ENCODE peak calls at places on chromosomes 2 and 18, in nine cellular contexts. X is body of pancreas; L is lung; J is IMR-90; M is CD8-positive, alpha-beta memory T cell; W is lower lobe of right lung; A is adrenal gland; Y is aorta; R is naive thymus-derived CD4-positive, alpha-beta T cell. K is an unnamed sample. For H3K9me3, the result is how much of the 10 kb centered on the place peaks cover.

GRCh38 chr2:96734899-96735585 is 4.8 kb downstream of the LMAN2L start:
- DNase-seq in R (no peak), X (no peak), L (no peak), J (peak), M (no peak), Y (no peak), W (no peak), A (no peak), K (no peak)

GRCh38 chr2:96952976-96953610 is 33.3 kb downstream of the FAM178B start:
- DNase-seq in J (peak), Y (no peak), M (no peak), L (peak), X (no peak), R (no peak), W (no peak), A (no peak), K (no peak)

GRCh38 chr2:236257171-236257570 is 7.0 kb downstream of the ASB18 start:
- DNase-seq in X (no peak), L (no peak), A (no peak), W (no peak), M (no peak), J (no peak), Y (no peak), R (no peak), K (no peak)

GRCh38 chr2:241198381-241199282 is 10.2 kb downstream of the ANO7 start:
- DNase-seq in Y (peak), W (peak), J (no peak), A (no peak), L (no peak), R (no peak), M (no peak), X (no peak), K (no peak)

GRCh38 chr18:43158381-43158780 is 42.9 kb upstream of the RIT2 start:
- DNase-seq in A (no peak), J (no peak), W (no peak), X (no peak), R (no peak), M (no peak), Y (no peak), L (no peak), K (no peak)

GRCh38 chr2:37219046-37219445 is 12.3 kb downstream of the CEBPZ start:
- DNase-seq in R (no peak), J (no peak), W (no peak), A (no peak), M (no peak), L (no peak), X (no peak), Y (no peak), K (no peak)

GRCh38 chr18:9506046-9506792 is 30.9 kb downstream of the RALBP1 start:
- DNase-seq in R (no peak), M (no peak), W (no peak), A (no peak), Y (no peak), L (no peak), X (peak), J (peak), K (no peak)

GRCh38 chr2:109087055-109087663 is 41.8 kb upstream of the SH3RF3 start:
- DNase-seq in R (no peak), Y (no peak), W (no peak), A (no peak), L (no peak), J (no peak), M (no peak), X (no peak), K (no peak)

GRCh38 chr18:21134895-21135294 is 23.3 kb upstream of the ROCK1 start:
- DNase-seq in L (no peak), R (no peak), M (no peak), Y (no peak), W (no peak), A (peak), X (no peak), J (peak), K (no peak)

GRCh38 chr2:32632089-32632488 is 4.2 kb downstream of the TTC27 start:
- DNase-seq in J (peak), Y (no peak), A (no peak), M (no peak), R (no peak), X (no peak), L (no peak), W (no peak), K (no peak)

GRCh38 chr2:105593221-105593967 is 151.3 kb upstream of the NCK2 start:
- DNase-seq in R (no peak), J (peak), M (no peak), Y (no peak), W (no peak), A (no peak), L (no peak), X (no peak), K (no peak)

GRCh38 chr18:49241852-49242251 is 218.6 kb downstream of the DYM start:
- DNase-seq in W (no peak), L (no peak), J (peak), R (no peak), X (no peak), Y (no peak), A (no peak), M (no peak), K (no peak)

GRCh38 chr2:86107031-86107430 is 996 bp downstream of the PTCD3 start:
- DNase-seq in J (no peak), R (no peak), A (no peak), W (no peak), L (no peak), X (no peak), Y (no peak), M (no peak), K (no peak)

GRCh38 chr2:26352892-26353291 is 6.3 kb upstream of the ADGRF3 start:
- DNase-seq in M (no peak), A (no peak), R (peak), J (peak), W (no peak), L (no peak), Y (no peak), X (no peak), K (no peak)

GRCh38 chr2:106284255-106284654 is 90.2 kb upstream of the UXS1 start:
- DNase-seq in M (no peak), X (no peak), R (no peak), W (no peak), Y (no peak), A (no peak), L (no peak), J (no peak), K (no peak)

DNA sequence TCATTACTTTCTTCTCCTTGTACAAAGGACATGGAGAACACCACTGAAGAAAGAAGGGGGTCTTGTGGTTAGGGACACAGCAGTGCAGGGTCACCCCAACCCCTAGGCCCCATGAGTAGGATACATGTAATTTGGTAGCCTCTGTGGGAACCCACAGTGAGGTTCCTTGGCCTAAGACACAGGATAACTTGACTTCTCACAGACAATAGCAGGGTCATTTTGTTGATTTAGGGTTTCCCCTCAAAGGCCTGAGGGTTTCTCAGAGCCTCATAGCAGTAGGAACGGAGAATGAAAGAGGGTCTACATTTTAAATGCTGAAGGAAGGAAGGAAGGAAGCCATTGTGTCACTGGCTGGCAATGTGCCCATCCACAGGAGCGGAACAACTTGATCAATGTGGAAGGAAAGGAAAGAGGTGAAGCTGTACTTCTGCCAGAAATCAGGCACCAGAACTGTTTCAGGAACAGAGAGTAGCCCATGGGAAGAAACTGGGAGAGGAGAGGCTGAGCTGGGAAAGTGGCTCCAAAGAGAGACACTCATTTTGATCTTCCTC is 5.1 kb downstream of the IL1B start:
- DNase-seq in J (no peak), X (no peak), M (no peak), W (no peak), L (no peak), R (no peak), A (no peak), Y (no peak), K (no peak)
- H3K9me3 ChIP-seq in J (under half), X (under half), M (under half), W (under half), L (under half), R (under half), A (under half), Y (under half), K (under half)

GRCh38 chr2:184920451-184920965 is 322.2 kb downstream of the ZNF804A start:
- DNase-seq in M (no peak), J (peak), X (no peak), W (no peak), R (no peak), L (no peak), A (no peak), Y (no peak), K (no peak)
- H3K9me3 ChIP-seq in M (under half), J (under half), X (under half), W (under half), R (under half), L (under half), A (under half), Y (under half), K (under half)

DNA sequence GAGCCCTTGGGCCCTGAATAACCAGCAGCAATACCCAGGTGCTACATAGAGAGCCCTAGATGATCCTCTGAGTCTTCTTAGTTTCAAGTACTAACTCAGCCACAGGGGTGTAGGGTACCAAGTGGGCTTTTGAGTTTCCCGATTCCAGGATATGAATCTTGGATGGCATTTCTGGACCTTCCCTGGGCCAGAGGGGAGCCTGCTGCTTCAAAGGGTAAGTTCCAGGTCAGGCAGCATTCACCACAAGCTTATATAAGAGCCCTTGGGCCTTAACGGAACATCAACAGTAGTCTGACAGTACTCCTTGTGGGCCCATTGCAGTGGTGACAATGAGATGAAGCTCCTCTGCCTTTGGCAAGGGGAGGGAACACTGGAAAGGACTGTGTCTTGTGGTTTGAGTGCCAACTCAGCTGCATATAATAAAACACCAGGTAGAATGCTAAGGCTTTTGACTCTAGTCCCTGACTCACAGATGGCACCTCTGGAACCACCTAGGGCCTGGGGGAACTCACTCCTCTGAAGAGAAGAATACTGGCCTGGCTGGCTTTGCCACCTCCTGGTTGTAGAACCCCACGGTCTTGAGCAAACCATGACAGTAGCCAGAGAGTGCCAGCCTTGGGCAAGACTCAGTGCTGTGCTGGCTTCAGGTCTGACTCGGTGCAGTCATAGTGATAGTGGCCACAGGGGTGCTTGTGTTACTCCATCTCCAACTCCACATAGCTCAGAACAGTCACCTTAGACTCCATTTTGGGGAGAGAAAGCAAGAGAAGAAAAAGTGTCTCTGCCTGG is 235.7 kb downstream of the AKAIN1 start:
- DNase-seq in J (no peak), W (no peak), A (no peak), L (no peak), X (no peak), M (no peak), Y (no peak), R (no peak), K (no peak)
- H3K9me3 ChIP-seq in J (under half), W (under half), A (under half), L (under half), X (under half), M (under half), Y (under half), R (under half), K (under half)

DNA sequence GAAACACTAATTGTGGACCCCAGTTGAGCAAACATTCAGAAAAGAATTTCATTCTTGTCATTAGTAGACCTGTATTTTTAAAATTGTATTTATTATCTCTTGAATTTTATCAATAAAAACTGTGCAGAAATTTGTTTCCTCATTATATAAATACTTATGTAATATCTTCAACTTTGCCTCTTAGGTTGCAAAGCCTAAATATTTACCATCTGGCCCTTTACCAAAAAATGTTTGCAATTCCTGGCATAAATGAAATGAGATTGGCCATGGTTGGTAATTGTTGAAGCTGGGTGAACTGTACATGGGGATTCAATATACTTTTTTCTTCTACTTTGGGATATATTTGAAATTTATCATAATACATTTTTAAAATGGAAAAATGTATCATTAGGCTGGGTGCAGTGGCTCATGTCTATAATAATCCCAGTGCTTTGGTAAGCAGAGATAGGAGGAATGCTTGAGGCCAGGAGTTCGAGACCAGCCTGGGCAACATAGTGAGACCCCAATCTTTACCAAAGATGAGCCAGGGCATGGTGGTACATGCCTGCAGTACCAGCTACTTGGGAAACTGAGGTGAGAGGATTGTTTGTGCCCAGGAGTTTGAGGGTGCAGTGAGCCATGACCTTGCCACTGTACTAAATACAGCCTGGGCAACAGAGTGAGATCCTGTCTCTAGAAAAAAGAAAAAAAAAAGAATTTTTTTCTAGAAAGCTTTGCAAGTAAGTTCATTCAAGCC is 89.0 kb downstream of the SLC66A3 start:
- DNase-seq in L (no peak), Y (no peak), J (no peak), M (no peak), A (no peak), X (no peak), R (no peak), W (no peak), K (no peak)
- H3K9me3 ChIP-seq in L (under half), Y (under half), J (under half), M (under half), A (under half), X (under half), R (under half), W (under half), K (under half)

GRCh38 chr2:60516826-60517225 is 36.6 kb downstream of the BCL11A start:
- DNase-seq in A (no peak), R (no peak), L (no peak), M (no peak), J (no peak), X (no peak), Y (no peak), W (no peak), K (no peak)
- H3K9me3 ChIP-seq in A (under half), R (under half), L (under half), M (under half), J (under half), X (under half), Y (under half), W (under half), K (under half)

GRCh38 chr18:2811416-2811815 is 35.4 kb upstream of the EMILIN2 start:
- DNase-seq in A (no peak), J (no peak), X (no peak), Y (no peak), M (no peak), L (no peak), W (no peak), R (no peak), K (no peak)
- H3K9me3 ChIP-seq in A (under half), J (under half), X (under half), Y (under half), M (under half), L (under half), W (under half), R (under half), K (under half)

GRCh38 chr2:125562924-125563323 is 1093.0 kb upstream of the GYPC start:
- DNase-seq in A (no peak), X (no peak), L (no peak), M (no peak), R (no peak), Y (no peak), W (no peak), J (no peak), K (no peak)

GRCh38 chr2:125564471-125564870 is 1091.5 kb upstream of the GYPC start:
- DNase-seq in W (no peak), Y (no peak), M (no peak), X (no peak), R (no peak), L (no peak), A (no peak), J (no peak), K (no peak)

GRCh38 chr2:125560855-125561254 is 1095.1 kb upstream of the GYPC start:
- DNase-seq in Y (no peak), M (no peak), X (no peak), L (no peak), J (no peak), A (no peak), R (no peak), W (no peak), K (no peak)

GRCh38 chr2:125559186-125559585 is 1096.8 kb upstream of the GYPC start:
- DNase-seq in Y (no peak), R (no peak), J (no peak), A (no peak), X (no peak), L (no peak), W (no peak), M (no peak), K (no peak)

DNA sequence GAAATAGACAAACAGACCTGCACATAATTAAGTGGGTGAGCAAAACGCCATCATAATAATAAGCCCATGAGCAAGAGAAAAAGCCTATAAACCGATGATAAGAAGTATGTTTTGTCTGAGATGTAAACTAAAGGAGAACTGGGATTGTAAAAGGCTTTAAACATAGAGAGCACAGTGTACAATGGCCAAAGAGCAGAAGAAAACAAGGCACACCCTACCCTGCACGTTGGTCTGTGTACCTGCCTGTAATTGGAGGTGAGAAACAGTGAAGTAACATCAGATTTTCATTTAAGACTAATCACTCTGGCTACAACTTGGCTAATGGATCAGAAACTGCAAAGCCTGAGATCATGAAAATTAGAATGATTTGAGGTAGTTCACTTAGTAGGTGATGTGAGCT is 1094.7 kb upstream of the GYPC start:
- DNase-seq in A (no peak), J (no peak), X (no peak), W (no peak), R (no peak), L (no peak), Y (no peak), M (no peak), K (no peak)
- H3K9me3 ChIP-seq in A (under half), J (under half), X (under half), W (under half), R (under half), L (under half), Y (under half), M (under half), K (under half)

GRCh38 chr18:46867471-46868170 is 49.7 kb downstream of the PIAS2 start:
- DNase-seq in J (no peak), L (no peak), M (no peak), R (no peak), W (no peak), A (no peak), Y (no peak), X (no peak), K (no peak)
- H3K9me3 ChIP-seq in J (under half), L (under half), M (under half), R (under half), W (under half), A (under half), Y (under half), X (under half), K (under half)

GRCh38 chr2:206031162-206031784 is 54.7 kb downstream of the INO80D start:
- DNase-seq in L (no peak), J (peak), R (no peak), A (no peak), M (no peak), X (no peak), Y (no peak), W (no peak), K (no peak)

GRCh38 chr2:206028101-206028500 is 57.9 kb downstream of the INO80D start:
- DNase-seq in X (no peak), A (no peak), R (no peak), M (no peak), J (peak), Y (no peak), L (no peak), W (no peak), K (no peak)

GRCh38 chr2:206031950-206032567 is 53.9 kb downstream of the INO80D start:
- DNase-seq in M (no peak), W (no peak), J (no peak), X (no peak), Y (no peak), L (no peak), R (no peak), A (no peak), K (no peak)
- H3K9me3 ChIP-seq in M (under half), W (under half), J (under half), X (under half), Y (under half), L (under half), R (under half), A (under half), K (under half)